ENCODE peak calls at places on chromosomes 3 and 15, in six cellular contexts. K, P, Y, H, D and F are unnamed samples.

GRCh38 chr3:153285194-153285641 is 123.2 kb downstream of the RAP2B start:
- DNase-seq in H (no peak), D (no peak), Y (peak; percentile 63), K (no peak), P (peak; percentile 29), F (peak; percentile 35)

GRCh38 chr15:75455982-75456531 is 4.6 kb upstream of the SIN3A start:
- DNase-seq in K (peak; percentile 12), Y (peak; percentile 77), P (peak; percentile 50), H (no peak), D (peak; percentile 43), F (peak; percentile 51)

GRCh38 chr3:16290007-16290826 is 25.2 kb downstream of the OXNAD1 start:
- DNase-seq in Y (peak; percentile 77), H (peak; percentile 30), P (peak; percentile 63), D (peak; percentile 32), K (peak; percentile 24), F (peak; percentile 73)

GRCh38 chr15:74425634-74426033 is 8.1 kb downstream of the SEMA7A start:
- DNase-seq in D (no peak), Y (no peak), H (no peak), P (no peak), K (no peak), F (no peak)

GRCh38 chr15:90113166-90113565 is 10.9 kb upstream of the IDH2 start:
- DNase-seq in Y (no peak), K (no peak), D (no peak), H (no peak), P (no peak), F (no peak)

GRCh38 chr3:139433089-139433488 is 43.2 kb downstream of the RBP2 start:
- DNase-seq in Y (no peak), P (no peak), D (no peak), H (no peak), K (no peak), F (no peak)

GRCh38 chr3:9422712-9423424 is 25.5 kb downstream of the SETD5 start:
- DNase-seq in P (peak; percentile 59), D (no peak), K (peak; percentile 91), H (peak; percentile 74), Y (peak; percentile 94), F (peak; percentile 98)

GRCh38 chr15:84816694-84817460 is at the start of gene ALPK3:
- DNase-seq in H (peak; percentile 49), Y (no peak), K (no peak), P (peak; percentile 63), D (no peak), F (no peak)

GRCh38 chr3:69983546-69984265 is 15.8 kb upstream of the SAMMSON start:
- DNase-seq in H (no peak), P (no peak), K (no peak), Y (no peak), D (no peak), F (no peak)

GRCh38 chr15:45612790-45613415 is 21.9 kb upstream of the SQOR start:
- DNase-seq in K (no peak), H (no peak), P (no peak), D (peak; percentile 46), Y (peak; percentile 57), F (peak; percentile 35)

GRCh38 chr3:95277614-95278013 is 1214.8 kb downstream of the NSUN3 start:
- DNase-seq in Y (no peak), P (no peak), K (no peak), D (no peak), H (no peak), F (peak; percentile 14)

GRCh38 chr15:101044625-101045235 is 125.6 kb downstream of the LRRK1 start:
- DNase-seq in H (no peak), K (no peak), D (no peak), P (no peak), Y (no peak), F (no peak)

GRCh38 chr3:76685858-76686257 is 354.0 kb upstream of the ROBO2 start:
- DNase-seq in P (no peak), H (no peak), D (no peak), Y (no peak), K (no peak), F (no peak)

GRCh38 chr3:186760141-186760813 is 23.1 kb upstream of the EIF4A2 start:
- DNase-seq in K (peak; percentile 84), Y (no peak), H (no peak), P (no peak), D (no peak), F (peak; percentile 94)

GRCh38 chr3:31029756-31030155 is 135.3 kb upstream of the GADL1 start:
- DNase-seq in K (no peak), P (no peak), D (no peak), Y (no peak), H (no peak), F (no peak)

GRCh38 chr15:85611361-85611760 is 183.4 kb downstream of the KLHL25 start:
- DNase-seq in P (no peak), K (no peak), D (peak; percentile 29), H (no peak), Y (no peak), F (no peak)

GRCh38 chr3:31724681-31725080 is 192.0 kb downstream of the STT3B start:
- DNase-seq in K (no peak), H (peak; percentile 16), P (peak; percentile 41), D (no peak), Y (peak; percentile 43), F (peak; percentile 59)

GRCh38 chr15:96502196-96502595 is 171.7 kb downstream of the NR2F2 start:
- DNase-seq in Y (no peak), H (no peak), D (no peak), P (no peak), K (no peak), F (no peak)

GRCh38 chr3:195512798-195513345 is 30.3 kb downstream of the PPP1R2 start:
- DNase-seq in Y (no peak), D (no peak), P (no peak), H (no peak), K (no peak), F (no peak)

GRCh38 chr3:152264378-152264777 is 4.4 kb upstream of the MBNL1 start:
- DNase-seq in Y (peak; percentile 28), K (no peak), P (no peak), D (no peak), H (no peak), F (no peak)

GRCh38 chr15:65873271-65873670 is 4.0 kb downstream of the RAB11A start:
- DNase-seq in D (no peak), K (no peak), H (no peak), P (no peak), Y (no peak), F (no peak)
- H3K9ac ChIP-seq in D (no peak overlapping the region), K (no peak overlapping the region), H (no peak overlapping the region), P (no peak overlapping the region), Y (no peak overlapping the region), F (no peak overlapping the region)

DNA sequence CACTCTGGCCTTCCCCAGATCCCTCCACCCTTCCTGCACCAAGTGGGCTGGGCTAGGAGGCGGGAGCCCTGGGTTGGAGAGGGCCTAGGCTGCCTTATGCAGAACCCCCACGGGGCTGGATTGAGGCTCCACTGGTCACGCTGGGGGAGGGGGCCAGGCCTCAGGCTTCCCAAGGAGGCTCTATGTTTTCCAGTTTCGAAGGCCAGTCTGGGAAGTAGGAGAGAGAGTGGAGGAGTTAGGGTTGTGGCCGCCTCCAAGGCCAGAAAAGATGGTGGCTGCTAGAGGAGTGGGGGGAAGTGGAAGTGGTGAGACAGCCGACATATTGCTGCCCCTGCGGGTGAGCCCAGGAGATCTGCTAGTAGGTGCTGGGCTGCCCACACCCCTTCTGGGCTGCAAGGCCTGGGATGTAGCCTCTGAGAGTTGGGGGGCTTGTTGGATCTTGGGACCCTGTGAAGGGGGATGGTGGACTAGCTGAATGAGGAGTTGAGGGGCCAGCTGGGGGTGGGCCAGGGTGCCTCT is 1.2 kb downstream of the GNAI2 start:
- DNase-seq in Y (peak; percentile 69), K (no peak), P (peak; percentile 65), D (no peak), H (peak; percentile 56), F (peak; percentile 36)
- H3K4me1 ChIP-seq in Y (peaks cover 15% of the 10 kb centered on the region), K (peaks cover 43% of the 10 kb centered on the region), P (peaks cover 52% of the 10 kb centered on the region), D (peaks cover 6% of the 10 kb centered on the region), H (peaks cover 8% of the 10 kb centered on the region), F (peaks cover 15% of the 10 kb centered on the region)

GRCh38 chr3:122003112-122003511 is 18.9 kb downstream of the ILDR1 start:
- DNase-seq in K (no peak), P (no peak), Y (no peak), H (no peak), D (no peak), F (no peak)

GRCh38 chr3:122008166-122008565 is 13.9 kb downstream of the ILDR1 start:
- DNase-seq in D (no peak), P (no peak), H (no peak), K (no peak), Y (no peak), F (no peak)

GRCh38 chr3:122004123-122004522 is 17.9 kb downstream of the ILDR1 start:
- DNase-seq in Y (no peak), D (no peak), P (no peak), H (no peak), K (no peak), F (peak; percentile 61)

GRCh38 chr3:122003596-122003995 is 18.5 kb downstream of the ILDR1 start:
- DNase-seq in P (no peak), Y (no peak), D (peak; percentile 66), H (no peak), K (no peak), F (no peak)

GRCh38 chr3:122005033-122005565 is 16.9 kb downstream of the ILDR1 start:
- DNase-seq in D (no peak), P (no peak), Y (no peak), H (no peak), K (no peak), F (peak; percentile 20)
- TF ChIP-seq EZH2phosphoT487 in D (no peak), P (no peak), Y (no peak), H (no peak), K (no peak), F (no peak)

GRCh38 chr3:42829083-42829627 is 19.9 kb downstream of the ACKR2 start:
- DNase-seq in K (peak; percentile 19), Y (no peak), H (no peak), D (no peak), P (no peak), F (peak; percentile 98)

GRCh38 chr3:42831321-42831713 is 22.1 kb downstream of the ACKR2 start:
- DNase-seq in D (peak; percentile 82), P (peak; percentile 86), Y (peak; percentile 71), H (peak; percentile 57), K (peak; percentile 65), F (peak; percentile 85)

GRCh38 chr3:42827654-42828053 is 18.4 kb downstream of the ACKR2 start:
- DNase-seq in D (no peak), H (no peak), Y (no peak), P (no peak), K (no peak), F (peak; percentile 80)

GRCh38 chr3:42829628-42830436 is 20.6 kb downstream of the ACKR2 start:
- DNase-seq in H (no peak), D (no peak), K (no peak), P (no peak), Y (no peak), F (peak; percentile 33)

DNA sequence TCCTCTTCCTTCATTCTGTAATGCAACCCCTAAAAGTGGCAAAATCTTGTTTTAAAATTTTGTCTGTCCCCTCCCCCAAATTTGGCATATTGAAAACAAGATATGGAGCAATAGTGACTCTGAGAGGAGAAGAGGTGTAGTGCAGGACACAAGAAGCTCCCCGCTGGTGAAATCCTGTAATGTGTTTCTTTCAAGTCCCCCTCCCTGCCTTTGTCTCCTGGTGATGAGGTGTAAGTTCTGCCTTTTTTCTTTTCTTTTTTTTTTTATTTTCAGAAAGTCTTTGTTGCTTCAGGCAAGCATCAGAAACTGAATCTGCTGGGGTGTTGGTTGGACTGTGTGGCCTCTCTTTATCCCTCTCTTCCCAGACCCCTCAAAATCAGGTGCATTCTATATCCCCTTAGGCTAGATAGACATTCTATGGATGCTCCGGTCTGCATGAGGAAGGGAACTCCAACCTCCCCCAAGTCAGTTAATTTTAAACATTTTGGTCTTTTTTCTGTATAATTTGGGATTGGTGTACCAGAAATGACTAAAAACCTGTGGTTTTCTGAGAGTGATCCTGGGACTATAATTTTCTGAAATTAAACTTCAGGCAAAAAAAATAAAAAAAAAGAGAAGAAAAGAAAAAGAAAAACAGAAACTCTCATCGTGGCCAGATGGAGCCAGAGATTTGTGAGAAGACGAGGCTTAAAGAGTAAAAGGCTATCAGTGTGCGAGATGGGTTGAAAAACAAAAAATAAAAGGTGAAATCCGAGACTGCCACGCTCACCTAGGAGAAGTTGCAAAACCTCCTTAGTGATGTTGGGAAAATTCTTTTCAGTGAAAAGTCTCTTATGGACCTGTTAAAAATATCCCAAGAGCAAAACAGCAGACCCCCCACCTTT is 21.4 kb downstream of the ACKR2 start:
- DNase-seq in P (peak; percentile 77), D (no peak), Y (peak; percentile 56), K (peak; percentile 40), H (peak; percentile 34), F (peak; percentile 77)
- H3K9ac ChIP-seq in P (no peak overlapping the region), D (no peak overlapping the region), Y (no peak overlapping the region), K (no peak overlapping the region), H (no peak overlapping the region), F (peak overlapping the region; percentile 79)